ENCODE peak calls at places on chromosomes 12 and 14, in nine cellular contexts. One of them, this sample, is unnamed.

GRCh38 chr12:106645465-106646330 is 62.9 kb downstream of the RFX4 start:
- DNase-seq in AG09319: no peak
- DNase-seq in MG63: no peak
- DNase-seq in stimulated activated naive B cell treated with anti-CD40 and anti-IgM and Interleukin-4, amounts not matched to agents 10 μg/mL and 1 μg/mL and 100 μg/mL, for 72 hours: no peak
- DNase-seq in fibroblast of the conjunctiva: no peak
- DNase-seq in effector memory CD4-positive, alpha-beta T cell: no peak
- DNase-seq in DMS53: no peak
- DNase-seq in amniotic epithelial cell: no peak
- DNase-seq in cardiac fibroblast: no peak
- DNase-seq in this sample: no peak

GRCh38 chr12:124484526-124484953 is 82.9 kb downstream of the NCOR2 start:
- DNase-seq in AG09319: no peak
- DNase-seq in MG63: no peak
- DNase-seq in stimulated activated naive B cell treated with anti-CD40 and anti-IgM and Interleukin-4, amounts not matched to agents 10 μg/mL and 1 μg/mL and 100 μg/mL, for 72 hours: no peak
- DNase-seq in fibroblast of the conjunctiva: no peak
- DNase-seq in effector memory CD4-positive, alpha-beta T cell: no peak
- DNase-seq in DMS53: peak
- DNase-seq in amniotic epithelial cell: no peak
- DNase-seq in cardiac fibroblast: no peak
- DNase-seq in this sample: no peak

GRCh38 chr12:117394491-117394890 is 33.1 kb upstream of the NOS1 start:
- DNase-seq in AG09319: no peak
- DNase-seq in MG63: no peak
- DNase-seq in stimulated activated naive B cell treated with anti-CD40 and anti-IgM and Interleukin-4, amounts not matched to agents 10 μg/mL and 1 μg/mL and 100 μg/mL, for 72 hours: no peak
- DNase-seq in fibroblast of the conjunctiva: no peak
- DNase-seq in effector memory CD4-positive, alpha-beta T cell: no peak
- DNase-seq in DMS53: no peak
- DNase-seq in amniotic epithelial cell: no peak
- DNase-seq in cardiac fibroblast: no peak
- DNase-seq in this sample: no peak

GRCh38 chr12:96350982-96351381 is 49.3 kb downstream of the CDK17 start:
- DNase-seq in AG09319: no peak
- DNase-seq in MG63: no peak
- DNase-seq in stimulated activated naive B cell treated with anti-CD40 and anti-IgM and Interleukin-4, amounts not matched to agents 10 μg/mL and 1 μg/mL and 100 μg/mL, for 72 hours: no peak
- DNase-seq in fibroblast of the conjunctiva: no peak
- DNase-seq in effector memory CD4-positive, alpha-beta T cell: no peak
- DNase-seq in DMS53: no peak
- DNase-seq in amniotic epithelial cell: peak
- DNase-seq in cardiac fibroblast: no peak
- DNase-seq in this sample: no peak

GRCh38 chr12:124610021-124610606 is 42.7 kb upstream of the NCOR2 start:
- DNase-seq in AG09319: no peak
- DNase-seq in MG63: no peak
- DNase-seq in stimulated activated naive B cell treated with anti-CD40 and anti-IgM and Interleukin-4, amounts not matched to agents 10 μg/mL and 1 μg/mL and 100 μg/mL, for 72 hours: peak
- DNase-seq in fibroblast of the conjunctiva: no peak
- DNase-seq in effector memory CD4-positive, alpha-beta T cell: no peak
- DNase-seq in DMS53: no peak
- DNase-seq in amniotic epithelial cell: no peak
- DNase-seq in cardiac fibroblast: no peak
- DNase-seq in this sample: no peak

GRCh38 chr14:53786045-53786444 is 170.6 kb downstream of the BMP4 start:
- DNase-seq in AG09319: no peak
- DNase-seq in MG63: no peak
- DNase-seq in stimulated activated naive B cell treated with anti-CD40 and anti-IgM and Interleukin-4, amounts not matched to agents 10 μg/mL and 1 μg/mL and 100 μg/mL, for 72 hours: no peak
- DNase-seq in fibroblast of the conjunctiva: no peak
- DNase-seq in effector memory CD4-positive, alpha-beta T cell: no peak
- DNase-seq in DMS53: no peak
- DNase-seq in amniotic epithelial cell: peak
- DNase-seq in cardiac fibroblast: no peak
- DNase-seq in this sample: no peak

GRCh38 chr12:19273482-19274330 is 144.2 kb downstream of the PLEKHA5 start:
- DNase-seq in AG09319: peak
- DNase-seq in MG63: peak
- DNase-seq in stimulated activated naive B cell treated with anti-CD40 and anti-IgM and Interleukin-4, amounts not matched to agents 10 μg/mL and 1 μg/mL and 100 μg/mL, for 72 hours: no peak
- DNase-seq in fibroblast of the conjunctiva: peak
- DNase-seq in effector memory CD4-positive, alpha-beta T cell: peak
- DNase-seq in DMS53: peak
- DNase-seq in amniotic epithelial cell: peak
- DNase-seq in cardiac fibroblast: peak
- DNase-seq in this sample: no peak

GRCh38 chr14:92323031-92323915 is at the start of gene SLC24A4:
- DNase-seq in AG09319: no peak
- DNase-seq in MG63: peak
- DNase-seq in stimulated activated naive B cell treated with anti-CD40 and anti-IgM and Interleukin-4, amounts not matched to agents 10 μg/mL and 1 μg/mL and 100 μg/mL, for 72 hours: peak
- DNase-seq in fibroblast of the conjunctiva: no peak
- DNase-seq in effector memory CD4-positive, alpha-beta T cell: no peak
- DNase-seq in DMS53: peak
- DNase-seq in amniotic epithelial cell: no peak
- DNase-seq in cardiac fibroblast: no peak
- DNase-seq in this sample: peak

GRCh38 chr12:24133385-24133784 is 183.9 kb upstream of the SOX5 start:
- DNase-seq in AG09319: no peak
- DNase-seq in MG63: no peak
- DNase-seq in stimulated activated naive B cell treated with anti-CD40 and anti-IgM and Interleukin-4, amounts not matched to agents 10 μg/mL and 1 μg/mL and 100 μg/mL, for 72 hours: no peak
- DNase-seq in fibroblast of the conjunctiva: no peak
- DNase-seq in effector memory CD4-positive, alpha-beta T cell: no peak
- DNase-seq in DMS53: peak
- DNase-seq in amniotic epithelial cell: no peak
- DNase-seq in cardiac fibroblast: no peak
- DNase-seq in this sample: peak

GRCh38 chr14:98501836-98502235 is 770.2 kb downstream of the BCL11B start:
- DNase-seq in AG09319: no peak
- DNase-seq in MG63: no peak
- DNase-seq in stimulated activated naive B cell treated with anti-CD40 and anti-IgM and Interleukin-4, amounts not matched to agents 10 μg/mL and 1 μg/mL and 100 μg/mL, for 72 hours: no peak
- DNase-seq in fibroblast of the conjunctiva: no peak
- DNase-seq in effector memory CD4-positive, alpha-beta T cell: no peak
- DNase-seq in DMS53: no peak
- DNase-seq in amniotic epithelial cell: no peak
- DNase-seq in cardiac fibroblast: no peak
- DNase-seq in this sample: no peak

GRCh38 chr12:14885718-14886201 is at the start of gene MGP:
- DNase-seq in AG09319: peak
- DNase-seq in MG63: peak
- DNase-seq in stimulated activated naive B cell treated with anti-CD40 and anti-IgM and Interleukin-4, amounts not matched to agents 10 μg/mL and 1 μg/mL and 100 μg/mL, for 72 hours: no peak
- DNase-seq in fibroblast of the conjunctiva: peak
- DNase-seq in effector memory CD4-positive, alpha-beta T cell: no peak
- DNase-seq in DMS53: peak
- DNase-seq in amniotic epithelial cell: peak
- DNase-seq in cardiac fibroblast: peak
- DNase-seq in this sample: no peak

GRCh38 chr12:1947081-1947480 is 28.6 kb upstream of the CACNA2D4 start:
- DNase-seq in AG09319: no peak
- DNase-seq in MG63: no peak
- DNase-seq in stimulated activated naive B cell treated with anti-CD40 and anti-IgM and Interleukin-4, amounts not matched to agents 10 μg/mL and 1 μg/mL and 100 μg/mL, for 72 hours: no peak
- DNase-seq in fibroblast of the conjunctiva: no peak
- DNase-seq in effector memory CD4-positive, alpha-beta T cell: no peak
- DNase-seq in DMS53: no peak
- DNase-seq in amniotic epithelial cell: peak
- DNase-seq in cardiac fibroblast: peak
- DNase-seq in this sample: no peak

GRCh38 chr14:35257809-35258208 is 34.4 kb upstream of the PSMA6 start:
- DNase-seq in AG09319: no peak
- DNase-seq in MG63: no peak
- DNase-seq in stimulated activated naive B cell treated with anti-CD40 and anti-IgM and Interleukin-4, amounts not matched to agents 10 μg/mL and 1 μg/mL and 100 μg/mL, for 72 hours: no peak
- DNase-seq in fibroblast of the conjunctiva: no peak
- DNase-seq in effector memory CD4-positive, alpha-beta T cell: no peak
- DNase-seq in DMS53: no peak
- DNase-seq in amniotic epithelial cell: peak
- DNase-seq in cardiac fibroblast: peak
- DNase-seq in this sample: no peak

GRCh38 chr12:74111688-74112360 is 425.8 kb upstream of the ATXN7L3B start:
- DNase-seq in AG09319: no peak
- DNase-seq in MG63: peak
- DNase-seq in stimulated activated naive B cell treated with anti-CD40 and anti-IgM and Interleukin-4, amounts not matched to agents 10 μg/mL and 1 μg/mL and 100 μg/mL, for 72 hours: no peak
- DNase-seq in fibroblast of the conjunctiva: no peak
- DNase-seq in effector memory CD4-positive, alpha-beta T cell: no peak
- DNase-seq in DMS53: peak
- DNase-seq in amniotic epithelial cell: no peak
- DNase-seq in cardiac fibroblast: no peak
- DNase-seq in this sample: peak